ENCODE peak calls at places on chromosomes 2 and 18, in four cellular contexts. F is hepatocyte, T is GM23338, G is HCT116. N is an unnamed sample.

GRCh38 chr2:161122772-161123530 is 37.3 kb upstream of the TANK start:
- DNase-seq in F (peak; percentile 78), T (peak; percentile 43), G (peak; percentile 81), N (no peak)

GRCh38 chr2:137893145-137893544 is 71.1 kb upstream of the HNMT start:
- DNase-seq in F (no peak), T (no peak), G (no peak), N (no peak)

GRCh38 chr2:55231546-55232083 is 478 bp downstream of the CLHC1 start:
- DNase-seq in F (no peak), T (peak; percentile 32), G (no peak), N (no peak)

GRCh38 chr2:20343128-20343527 is 7.5 kb downstream of the PUM2 start:
- DNase-seq in F (no peak), T (no peak), G (no peak), N (no peak)

GRCh38 chr2:144015655-144016245 is 504.2 kb downstream of the ZEB2 start:
- DNase-seq in F (no peak), T (no peak), G (no peak), N (no peak)

GRCh38 chr2:189673661-189674373 is 653 bp upstream of the ANKAR start:
- DNase-seq in F (no peak), T (no peak), G (no peak), N (no peak)

GRCh38 chr2:118675531-118675930 is 171.9 kb downstream of the EN1 start:
- DNase-seq in F (no peak), T (no peak), G (no peak), N (no peak)

GRCh38 chr2:150477347-150477746 is 10.1 kb downstream of the RND3 start:
- DNase-seq in F (peak; percentile 79), T (no peak), G (no peak), N (no peak)

GRCh38 chr2:186523781-186524180 is 37.7 kb downstream of the ZC3H15 start:
- DNase-seq in F (no peak), T (no peak), G (no peak), N (no peak)

DNA sequence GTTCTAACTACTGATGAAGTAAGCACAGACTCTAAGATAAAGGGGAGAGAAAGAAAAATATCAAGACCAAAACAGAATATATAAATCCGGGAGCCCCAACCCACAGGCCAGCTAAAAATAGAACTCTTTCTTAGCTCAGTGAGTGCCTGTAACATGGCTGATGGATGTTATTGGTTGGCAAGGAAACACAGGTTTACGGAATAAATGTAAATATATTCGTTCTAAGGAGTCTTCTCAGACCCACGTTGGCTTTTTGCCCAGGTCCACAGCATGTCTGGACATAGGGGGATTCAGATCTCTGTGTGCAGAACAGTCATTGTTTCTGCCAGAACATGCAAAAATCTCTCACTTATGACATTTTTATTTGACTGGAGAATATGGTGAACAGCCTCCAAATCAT is 139.0 kb upstream of the SERPINE2 start:
- DNase-seq in F (peak; percentile 60), T (no peak), G (no peak), N (no peak)
- H3K9me2 ChIP-seq in F (no peaks in the 10 kb centered on the region), T (peaks cover 5% of the 10 kb centered on the region), G (no peaks in the 10 kb centered on the region), N (no peaks in the 10 kb centered on the region)

GRCh38 chr2:217357886-217358620 is 498.2 kb upstream of the TNP1 start:
- DNase-seq in F (no peak), T (peak; percentile 47), G (no peak), N (no peak)

GRCh38 chr2:217360111-217360510 is 500.2 kb upstream of the TNP1 start:
- DNase-seq in F (no peak), T (no peak), G (no peak), N (no peak)

GRCh38 chr2:217356142-217356541 is 496.3 kb upstream of the TNP1 start:
- DNase-seq in F (no peak), T (no peak), G (no peak), N (no peak)

GRCh38 chr2:217360781-217361485 is 501.1 kb upstream of the TNP1 start:
- DNase-seq in F (peak; percentile 39), T (no peak), G (no peak), N (no peak)

GRCh38 chr2:217356795-217357194 is 496.9 kb upstream of the TNP1 start:
- DNase-seq in F (no peak), T (peak; percentile 18), G (no peak), N (no peak)
- H3K9me2 ChIP-seq in F (no peaks in the 10 kb centered on the region), T (peaks cover 3% of the 10 kb centered on the region), G (no peaks in the 10 kb centered on the region), N (no peaks in the 10 kb centered on the region)

DNA sequence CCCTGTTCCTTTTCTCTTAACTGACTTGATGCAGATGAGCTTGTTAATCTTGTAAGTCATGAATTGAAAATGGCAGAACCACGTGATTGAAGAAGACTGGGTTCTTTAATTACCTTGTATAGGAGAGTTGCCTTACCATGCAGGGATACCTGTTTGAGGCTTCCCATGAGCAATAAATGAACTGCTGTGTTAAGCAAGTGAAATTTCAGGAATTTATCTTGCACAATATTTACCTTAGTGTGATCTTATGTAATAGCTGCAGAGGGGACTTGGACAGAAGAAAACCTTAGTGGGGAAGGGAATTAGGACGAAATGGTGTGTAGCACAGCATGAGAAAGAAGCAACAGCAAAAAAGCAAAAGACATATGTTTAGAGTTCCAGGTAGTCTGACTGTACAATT is 384.0 kb upstream of the TMEFF2 start:
- DNase-seq in F (peak; percentile 20), T (no peak), G (no peak), N (no peak)
- H3K9me2 ChIP-seq in F (no peaks in the 10 kb centered on the region), T (no peaks in the 10 kb centered on the region), G (no peaks in the 10 kb centered on the region), N (no peaks in the 10 kb centered on the region)

DNA sequence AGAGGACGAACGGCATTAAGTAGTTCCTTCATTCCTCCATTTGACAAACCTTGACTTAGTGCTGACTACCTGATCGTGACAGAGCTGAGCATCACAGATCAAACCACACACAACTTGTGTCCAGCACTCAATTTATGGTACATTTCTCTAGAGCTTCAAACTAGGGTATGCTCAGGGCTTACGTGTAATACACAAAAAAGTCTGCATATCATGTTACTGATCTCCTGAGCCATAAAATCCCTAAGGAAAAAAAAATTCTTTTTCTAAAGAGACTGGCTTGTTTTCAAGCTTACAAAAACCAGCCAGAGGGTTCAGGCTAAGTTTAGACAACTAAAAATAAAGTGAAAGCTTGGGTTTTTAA is 88.0 kb upstream of the ALKAL2 start:
- DNase-seq in F (no peak), T (no peak), G (no peak), N (no peak)
- H3K9me2 ChIP-seq in F (no peaks in the 10 kb centered on the region), T (peaks cover 5% of the 10 kb centered on the region), G (no peaks in the 10 kb centered on the region), N (no peaks in the 10 kb centered on the region)

GRCh38 chr18:61591200-61591719 is 258.0 kb downstream of the CDH20 start:
- DNase-seq in F (no peak), T (no peak), G (no peak), N (no peak)

GRCh38 chr18:61589724-61590065 is 256.5 kb downstream of the CDH20 start:
- DNase-seq in F (peak; percentile 66), T (no peak), G (no peak), N (no peak)

GRCh38 chr18:61587865-61588264 is 254.6 kb downstream of the CDH20 start:
- DNase-seq in F (peak; percentile 12), T (no peak), G (no peak), N (no peak)

GRCh38 chr18:61583548-61583947 is 250.3 kb downstream of the CDH20 start:
- DNase-seq in F (no peak), T (no peak), G (no peak), N (no peak)

DNA sequence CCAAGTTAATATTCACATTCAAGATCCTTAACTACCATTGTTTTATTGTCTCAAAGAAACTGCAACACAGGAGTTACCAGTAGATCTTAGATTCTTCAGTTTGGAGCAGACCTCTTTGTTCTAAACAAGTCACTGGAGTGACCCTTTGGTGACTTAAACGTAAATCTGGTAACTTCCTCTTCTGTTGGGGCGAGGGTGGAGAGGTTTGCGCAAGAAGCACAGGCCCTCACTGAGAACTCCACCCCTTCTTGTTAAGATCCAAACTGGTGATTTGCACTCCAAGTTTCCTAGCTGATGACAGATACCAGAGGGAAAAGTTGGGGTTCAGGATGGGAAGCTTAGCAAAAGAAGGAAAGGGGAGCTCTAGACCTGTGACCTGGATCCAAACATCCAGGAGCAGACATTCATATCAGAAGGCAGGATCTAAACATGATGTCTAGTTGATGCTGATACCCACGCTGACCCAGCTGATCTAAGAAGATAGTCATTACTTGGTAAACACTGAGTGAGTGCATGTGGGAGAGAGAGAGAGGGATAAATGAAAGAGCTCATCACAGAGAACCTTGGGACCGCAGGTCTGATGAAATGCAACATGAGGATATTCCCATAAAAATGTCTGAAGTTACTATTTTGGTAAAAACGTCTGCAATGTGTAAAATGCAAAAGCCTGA is 256.0 kb downstream of the CDH20 start:
- DNase-seq in F (no peak), T (no peak), G (no peak), N (no peak)
- H3K9me2 ChIP-seq in F (no peaks in the 10 kb centered on the region), T (peaks cover 17% of the 10 kb centered on the region), G (no peaks in the 10 kb centered on the region), N (no peaks in the 10 kb centered on the region)